ENCODE peak calls at places on chromosomes 4 and X, in ten cellular contexts. R, Q, B, U, D, G, Z, P, N and T are unnamed samples.

GRCh38 chrX:9905288-9905687 is 61.9 kb upstream of the CLDN34 start:
- DNase-seq in R (no peak), Q (no peak), B (no peak), U (no peak), D (no peak), G (no peak), Z (no peak), P (no peak), N (no peak), T (no peak)

GRCh38 chr4:100889401-100889800 is 371.6 kb upstream of the EMCN start:
- DNase-seq in R (no peak), Q (no peak), B (no peak), U (no peak), D (no peak), G (no peak), Z (no peak), P (no peak), N (no peak), T (no peak)

GRCh38 chr4:2797545-2798305 is 4.8 kb downstream of the SH3BP2 start:
- DNase-seq in R (no peak), Q (peak), B (no peak), U (no peak), D (no peak), G (peak), Z (no peak), P (no peak), N (peak), T (peak)

GRCh38 chr4:86855572-86855971 is 6.4 kb upstream of the SLC10A6 start:
- DNase-seq in R (no peak), Q (no peak), B (no peak), U (no peak), D (no peak), G (no peak), Z (no peak), P (no peak), N (no peak), T (no peak)

GRCh38 chr4:140743194-140743931 is 12.8 kb downstream of the TBC1D9 start:
- DNase-seq in R (no peak), Q (no peak), B (no peak), U (no peak), D (no peak), G (no peak), Z (peak), P (no peak), N (no peak), T (no peak)

GRCh38 chr4:109959195-109959594 is 46.5 kb downstream of the EGF start:
- DNase-seq in R (no peak), Q (no peak), B (no peak), U (no peak), D (no peak), G (no peak), Z (no peak), P (no peak), N (no peak), T (no peak)

GRCh38 chrX:47206316-47206715 is 12.2 kb upstream of the CDK16 start:
- DNase-seq in R (no peak), Q (no peak), B (no peak), U (no peak), D (no peak), G (peak), Z (no peak), P (no peak), N (no peak), T (no peak)

GRCh38 chr4:114780205-114780604 is 181.6 kb downstream of the UGT8 start:
- DNase-seq in R (no peak), Q (no peak), B (no peak), U (no peak), D (peak), G (no peak), Z (no peak), P (peak), N (no peak), T (no peak)

GRCh38 chrX:123917069-123917468 is 44.4 kb upstream of the STAG2 start:
- DNase-seq in R (no peak), Q (no peak), B (no peak), U (no peak), D (no peak), G (no peak), Z (no peak), P (no peak), N (no peak), T (no peak)

GRCh38 chr4:98524271-98524670 is 134.1 kb downstream of the TSPAN5 start:
- DNase-seq in R (peak), Q (no peak), B (no peak), U (no peak), D (no peak), G (no peak), Z (no peak), P (no peak), N (no peak), T (no peak)

GRCh38 chrX:17758382-17758781 is 21.1 kb downstream of the SCML1 start:
- DNase-seq in R (no peak), Q (no peak), B (no peak), U (no peak), D (no peak), G (no peak), Z (no peak), P (no peak), N (no peak), T (no peak)

GRCh38 chr4:153013202-153013988 is 77.3 kb downstream of the FHDC1 start:
- DNase-seq in R (no peak), Q (no peak), B (no peak), U (no peak), D (peak), G (no peak), Z (no peak), P (no peak), N (no peak), T (no peak)

GRCh38 chr4:124903995-124904722 is 191.6 kb upstream of the ANKRD50 start:
- DNase-seq in R (peak), Q (peak), B (no peak), U (no peak), D (peak), G (peak), Z (no peak), P (peak), N (no peak), T (no peak)

GRCh38 chr4:120921456-120922389 is 803 bp downstream of the PRDM5 start:
- DNase-seq in R (peak), Q (peak), B (no peak), U (peak), D (no peak), G (peak), Z (no peak), P (peak), N (no peak), T (peak)

GRCh38 chr4:169557061-169557636 is 55.2 kb downstream of the NEK1 start:
- DNase-seq in R (peak), Q (no peak), B (no peak), U (no peak), D (no peak), G (no peak), Z (no peak), P (no peak), N (no peak), T (no peak)

GRCh38 chr4:185779520-185779919 is 32.5 kb downstream of the SORBS2 start:
- DNase-seq in R (no peak), Q (no peak), B (no peak), U (no peak), D (no peak), G (no peak), Z (no peak), P (no peak), N (no peak), T (no peak)